ENCODE peak calls at places on chromosomes 11 and 22, in five cellular contexts. E, W, A, X and B are unnamed samples. For H3K4me1, the result is how much of the 10 kb centered on the place peaks cover.

GRCh38 chr11:73343076-73343833 is 32.9 kb upstream of the RELT start:
- DNase-seq in X (no peak), W (no peak), A (no peak), E (no peak), B (no peak)

GRCh38 chr11:110463153-110463552 is 33.4 kb downstream of the FDX1 start:
- DNase-seq in W (peak), X (peak), E (no peak), A (no peak), B (no peak)

GRCh38 chr22:49332691-49333090 is 495.0 kb downstream of the BRD1 start:
- DNase-seq in W (no peak), X (no peak), A (no peak), E (no peak), B (no peak)

GRCh38 chr11:96037267-96037990 is 113.5 kb upstream of the MTMR2 start:
- DNase-seq in W (peak), A (no peak), X (no peak), E (no peak), B (no peak)

GRCh38 chr11:62732830-62733229 is 4.5 kb downstream of the TTC9C start:
- DNase-seq in A (no peak), W (no peak), X (no peak), E (no peak), B (no peak)

GRCh38 chr11:96341237-96342130 is 1.5 kb downstream of the MAML2 start:
- DNase-seq in E (no peak), A (peak), W (peak), X (peak), B (peak)

GRCh38 chr11:31664129-31664528 is 147.0 kb downstream of the PAX6 start:
- DNase-seq in W (no peak), E (no peak), A (no peak), X (no peak), B (no peak)

GRCh38 chr11:85694385-85694980 is 8.5 kb upstream of the CCDC89 start:
- DNase-seq in X (no peak), E (peak), A (no peak), W (peak), B (no peak)

GRCh38 chr11:107157809-107158187 is 139.5 kb upstream of the GUCY1A2 start:
- DNase-seq in X (no peak), A (no peak), W (peak), E (no peak), B (no peak)

GRCh38 chr11:44718612-44719390 is 8.0 kb upstream of the TSPAN18 start:
- DNase-seq in E (no peak), W (no peak), A (no peak), X (no peak), B (no peak)

GRCh38 chr11:78985654-78986053 is 411.0 kb upstream of the NARS2 start:
- DNase-seq in E (no peak), A (no peak), X (no peak), W (no peak), B (no peak)

GRCh38 chr22:21951931-21952465 is 650 bp downstream of the PPM1F start:
- DNase-seq in E (no peak), W (peak), A (peak), X (peak), B (peak)

GRCh38 chr22:30396871-30397655 is at the start of gene SEC14L2:
- DNase-seq in A (peak), E (peak), W (peak), X (peak), B (peak)

GRCh38 chr11:46639197-46639839 is 22.0 kb downstream of the ATG13 start:
- DNase-seq in X (no peak), E (no peak), W (no peak), A (no peak), B (no peak)

GRCh38 chr11:125168875-125169537 is 4.5 kb downstream of the PKNOX2 start:
- DNase-seq in X (no peak), E (no peak), W (no peak), A (no peak), B (no peak)

GRCh38 chr11:99638073-99638553 is 617.4 kb downstream of the CNTN5 start:
- DNase-seq in X (no peak), E (no peak), W (no peak), A (no peak), B (no peak)

GRCh38 chr22:41264408-41264941 is 21.5 kb downstream of the RANGAP1 start:
- DNase-seq in E (no peak), A (no peak), W (no peak), X (no peak), B (no peak)

GRCh38 chr11:65132238-65132987 is 1.9 kb downstream of the SYVN1 start:
- DNase-seq in W (no peak), A (no peak), X (no peak), E (no peak), B (no peak)

GRCh38 chr11:80720295-80720694 is 1279.5 kb upstream of the TENM4 start:
- DNase-seq in A (no peak), X (no peak), E (no peak), W (no peak), B (no peak)

GRCh38 chr22:26367402-26368245 is 61.4 kb upstream of the ASPHD2 start:
- DNase-seq in E (peak), X (no peak), A (peak), W (peak), B (peak)

GRCh38 chr11:94100253-94100652 is 28.4 kb upstream of the PANX1 start:
- DNase-seq in W (no peak), X (no peak), A (no peak), E (no peak), B (no peak)

GRCh38 chr11:111059726-111060125 is 185.8 kb upstream of the POU2AF2 start:
- DNase-seq in A (no peak), W (peak), X (no peak), E (no peak), B (no peak)

GRCh38 chr11:12831471-12832202 is 157.4 kb downstream of the TEAD1 start:
- DNase-seq in A (no peak), X (no peak), E (no peak), W (no peak), B (no peak)

GRCh38 chr11:44992774-44993173 is 42.1 kb upstream of the TP53I11 start:
- DNase-seq in A (no peak), W (no peak), E (no peak), X (no peak), B (no peak)

GRCh38 chr11:127056338-127056971 is 55.9 kb upstream of the KIRREL3 start:
- DNase-seq in X (no peak), E (no peak), W (no peak), A (no peak), B (no peak)

GRCh38 chr22:20922141-20922751 is 5.0 kb downstream of the CRKL start:
- DNase-seq in X (no peak), W (no peak), A (no peak), E (no peak), B (no peak)

GRCh38 chr11:75499423-75500305 is 26.1 kb downstream of the GDPD5 start:
- DNase-seq in A (no peak), X (peak), E (no peak), W (peak), B (no peak)

GRCh38 chr22:49976439-49977175 is 16.0 kb downstream of the PIM3 start:
- DNase-seq in A (no peak), E (no peak), W (no peak), X (no peak), B (no peak)

GRCh38 chr11:76622481-76623094 is 48.0 kb downstream of the LRRC32 start:
- DNase-seq in X (no peak), W (no peak), A (no peak), E (no peak), B (no peak)

GRCh38 chr22:46045459-46046298 is 68.7 kb upstream of the WNT7B start:
- DNase-seq in E (no peak), W (no peak), A (peak), X (peak), B (no peak)

GRCh38 chr11:68683952-68684384 is 376 bp upstream of the GAL start:
- DNase-seq in E (no peak), W (no peak), A (no peak), X (no peak), B (no peak)

GRCh38 chr11:2847511-2847910 is 38.1 kb downstream of the CDKN1C start:
- DNase-seq in W (no peak), E (no peak), A (no peak), X (no peak), B (no peak)

GRCh38 chr22:35894937-35895708 is 133.5 kb downstream of the RBFOX2 start:
- DNase-seq in X (no peak), A (no peak), E (no peak), W (peak), B (no peak)

GRCh38 chr11:14746857-14747256 is 103.3 kb downstream of the PDE3B start:
- DNase-seq in E (no peak), X (no peak), W (no peak), A (no peak), B (no peak)

GRCh38 chr11:104332110-104332509 is 168.2 kb upstream of the PDGFD start:
- DNase-seq in E (peak), X (no peak), W (no peak), A (no peak), B (no peak)

GRCh38 chr11:72738199-72739141 is 13.7 kb downstream of the ARAP1 start:
- DNase-seq in E (no peak), W (no peak), X (no peak), A (no peak), B (no peak)

GRCh38 chr22:32596471-32596870 is 121.9 kb downstream of the FBXO7 start:
- DNase-seq in E (no peak), X (no peak), W (no peak), A (no peak), B (no peak)

GRCh38 chr11:34345012-34345804 is 12.6 kb downstream of the ABTB2 start:
- DNase-seq in X (peak), W (peak), E (peak), A (peak), B (no peak)

GRCh38 chr11:34343686-34344085 is 14.1 kb downstream of the ABTB2 start:
- DNase-seq in A (no peak), W (no peak), X (no peak), E (no peak), B (no peak)

GRCh38 chr11:34344410-34345011 is 13.3 kb downstream of the ABTB2 start:
- DNase-seq in E (peak), X (no peak), A (no peak), W (no peak), B (no peak)

GRCh38 chr11:34346551-34346950 is 11.3 kb downstream of the ABTB2 start:
- DNase-seq in E (no peak), W (peak), X (peak), A (no peak), B (no peak)

GRCh38 chr11:34345991-34346480 is 11.8 kb downstream of the ABTB2 start:
- DNase-seq in X (peak), E (no peak), A (no peak), W (peak), B (no peak)
- H3K4me1 ChIP-seq in X (half or more), E (half or more), A (under half), W (under half), B (under half)

DNA sequence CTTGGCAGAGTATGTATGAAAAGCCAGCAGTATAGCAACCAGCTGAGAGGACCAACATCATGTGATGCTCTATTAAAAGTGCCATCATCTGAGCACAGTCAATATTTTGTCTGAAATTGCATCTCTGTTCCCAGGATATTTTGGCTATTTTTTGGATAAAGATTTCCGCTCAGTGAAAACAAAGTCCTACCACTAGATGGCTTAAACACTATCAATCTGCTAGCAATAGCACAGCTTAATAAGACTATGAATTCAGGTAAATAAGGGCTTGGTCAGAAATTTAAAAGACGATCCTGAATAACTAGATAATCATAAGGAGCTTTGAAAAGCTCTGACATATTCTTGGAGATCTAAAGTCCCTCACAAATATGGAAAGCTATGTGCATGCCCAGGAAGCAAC is 74.4 kb downstream of the MS4A13 start:
- DNase-seq in A (no peak), W (no peak), E (peak), X (no peak), B (no peak)
- TF ChIP-seq CTCF in A (no peak), W (no peak), E (no peak), X (no peak), B (no peak)

GRCh38 chr22:33914699-33915098 is 5.6 kb downstream of the LARGE1 start:
- DNase-seq in X (no peak), E (no peak), A (no peak), W (no peak), B (no peak)

GRCh38 chr22:33920927-33921575 is 775 bp upstream of the LARGE1 start:
- DNase-seq in A (peak), W (peak), X (peak), E (peak), B (peak)

GRCh38 chr22:33918676-33919590 is 1.3 kb downstream of the LARGE1 start:
- DNase-seq in X (no peak), A (no peak), W (peak), E (no peak), B (no peak)

GRCh38 chr22:33919591-33920501 is at the start of gene LARGE1:
- DNase-seq in X (peak), W (peak), E (no peak), A (peak), B (no peak)

DNA sequence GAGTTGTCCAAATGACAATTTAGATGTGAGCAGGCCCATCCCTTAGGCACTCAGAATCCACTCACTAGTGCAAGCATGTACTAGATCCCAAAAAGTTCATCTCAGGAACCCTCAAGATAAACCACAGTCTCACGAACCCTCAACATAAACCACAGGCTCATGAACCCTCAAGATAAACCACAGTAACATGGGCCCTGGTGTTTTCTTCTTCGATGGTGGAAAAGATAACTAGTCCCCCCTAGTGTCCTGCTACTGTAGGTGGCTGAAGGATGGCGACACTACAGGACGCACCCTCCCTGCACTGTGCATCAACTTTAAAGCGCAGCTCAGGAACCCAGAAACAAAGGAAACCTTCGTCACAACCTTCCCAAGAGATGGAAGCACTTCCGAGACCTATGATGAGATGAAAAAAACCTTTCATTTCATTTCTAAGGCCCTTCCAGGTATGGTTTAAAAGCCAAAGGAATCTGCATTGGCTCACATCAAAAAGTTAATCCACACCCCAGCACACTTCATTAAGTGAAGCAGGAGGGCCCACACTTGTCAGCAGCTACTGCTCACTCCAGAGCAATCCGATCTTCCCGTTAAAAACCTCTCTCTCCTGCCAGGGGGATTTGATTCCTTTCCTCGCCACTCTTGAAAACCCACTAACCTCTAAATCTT is 2.4 kb downstream of the LARGE1 start:
- DNase-seq in E (no peak), A (no peak), X (no peak), W (peak), B (no peak)
- H3K4me3 ChIP-seq in E (no peak), A (peak), X (peak), W (no peak), B (no peak)

GRCh38 chr11:557328-558132 is 3.0 kb downstream of the LMNTD2 start:
- DNase-seq in X (no peak), W (no peak), E (no peak), A (no peak), B (no peak)
- H3K4me1 ChIP-seq in X (under half), W (under half), E (under half), A (under half), B (under half)

DNA sequence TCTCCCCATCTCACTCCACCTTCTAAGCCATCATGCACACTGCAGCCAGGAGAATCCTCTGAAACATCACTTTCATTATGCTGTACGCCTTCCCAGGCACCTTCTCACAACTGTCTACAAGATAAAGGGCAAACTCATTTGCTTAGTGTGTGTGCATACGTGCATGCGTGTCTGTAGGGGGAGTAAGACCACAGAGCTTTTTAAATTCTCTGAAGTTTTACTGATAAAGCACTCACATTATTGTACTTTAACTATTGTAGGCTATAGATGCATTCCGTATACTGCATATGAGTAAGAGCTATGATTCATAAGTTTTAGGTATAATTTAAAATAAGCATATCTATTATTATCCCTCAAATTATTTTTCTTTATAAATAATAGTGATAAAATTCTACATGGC is 15.3 kb upstream of the ANKK1 start:
- DNase-seq in E (no peak), X (no peak), A (no peak), W (no peak), B (no peak)
- TF ChIP-seq CTCF in E (no peak), X (no peak), A (no peak), W (peak), B (no peak)

DNA sequence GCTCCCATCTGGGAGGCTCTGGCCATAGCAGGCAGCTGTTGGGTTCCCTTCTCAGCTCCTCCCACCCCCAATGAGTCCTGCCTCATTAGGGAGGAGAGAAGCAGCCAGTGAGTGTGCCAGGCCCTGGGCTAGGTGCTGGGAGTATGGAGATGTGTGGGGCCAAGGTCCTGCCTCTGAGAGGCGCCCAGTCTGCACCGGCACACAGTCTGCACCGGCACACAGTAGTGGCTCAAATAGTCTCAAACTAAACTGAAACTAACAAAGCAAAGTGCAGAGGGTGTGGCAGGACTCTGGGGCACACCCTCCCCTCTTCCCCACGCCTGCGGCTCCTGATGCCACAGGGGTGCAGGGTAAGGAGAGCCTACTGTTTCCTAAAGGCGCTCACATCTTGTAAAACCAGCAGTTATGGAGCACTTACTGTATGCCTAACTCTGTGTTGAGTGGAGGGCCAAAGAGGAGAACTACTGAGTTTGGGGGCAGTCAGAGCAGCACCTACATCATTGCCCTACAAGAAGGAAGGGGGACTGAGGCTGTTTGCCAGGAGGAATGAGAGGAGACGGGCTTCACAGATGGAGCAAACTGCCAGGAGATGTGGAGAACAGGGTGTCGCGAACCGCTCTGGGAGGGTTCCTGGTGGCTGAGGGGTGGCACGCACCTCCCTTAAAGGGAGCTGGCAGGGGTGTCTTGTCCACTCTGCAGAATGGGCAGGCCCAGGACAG is 959 bp upstream of the SH3BP1 start:
- DNase-seq in E (no peak), A (no peak), X (no peak), W (no peak), B (peak)
- H3K4me3 ChIP-seq in E (peak), A (no peak), X (peak), W (peak), B (peak)

GRCh38 chr22:27892811-27893210 is 26.2 kb downstream of the PITPNB start:
- DNase-seq in W (no peak), A (no peak), E (no peak), X (no peak), B (no peak)
- H3K4me1 ChIP-seq in W (under half), A (under half), E (under half), X (half or more), B (under half)

GRCh38 chr11:8685820-8686219 is 3.2 kb downstream of the RPL27A start:
- DNase-seq in W (no peak), A (no peak), X (no peak), E (no peak), B (no peak)

GRCh38 chr11:8686325-8686724 is 3.7 kb downstream of the RPL27A start:
- DNase-seq in X (no peak), A (no peak), E (no peak), W (no peak), B (no peak)

GRCh38 chr11:8689726-8690255 is 7.2 kb downstream of the RPL27A start:
- DNase-seq in W (peak), X (no peak), A (no peak), E (no peak), B (no peak)

GRCh38 chr11:8690374-8691342 is 8.1 kb downstream of the RPL27A start:
- DNase-seq in W (no peak), A (no peak), E (no peak), X (no peak), B (no peak)

GRCh38 chr11:8688414-8689362 is 6.1 kb downstream of the RPL27A start:
- DNase-seq in W (peak), X (peak), A (peak), E (peak), B (peak)
- TF ChIP-seq CTCF in W (peak), X (peak), A (no peak), E (no peak), B (no peak)

GRCh38 chr22:44459041-44459440 is 39.0 kb downstream of the RTL6 start:
- DNase-seq in E (no peak), W (no peak), A (no peak), X (no peak), B (no peak)
- H3K4me3 ChIP-seq in E (no peak), W (no peak), A (no peak), X (no peak), B (no peak)